ENCODE peak calls at places on chromosomes 16 and 17, in seven cellular contexts. I is transverse colon, G is tibial nerve, D is gastrocnemius medialis, P is sigmoid colon, H is adrenal gland, V is breast epithelium. L is an unnamed sample.

GRCh38 chr16:1193143-1193824 is 31.8 kb downstream of the TPSG1 start:
- DNase-seq in I (peak), G (no peak), D (no peak), P (peak), H (peak), V (no peak), L (no peak)

GRCh38 chr16:89175280-89176146 is 4.0 kb downstream of the CDH15 start:
- DNase-seq in I (no peak), G (no peak), D (no peak), P (no peak), H (no peak), V (no peak), L (no peak)

GRCh38 chr17:40915721-40916256 is 21.7 kb downstream of the KRT23 start:
- DNase-seq in I (no peak), G (no peak), D (no peak), P (no peak), H (no peak), V (no peak), L (no peak)

GRCh38 chr16:13077816-13078215 is 176.4 kb downstream of the SHISA9 start:
- DNase-seq in I (no peak), G (no peak), D (no peak), P (no peak), H (no peak), V (no peak), L (no peak)

GRCh38 chr16:3038256-3038655 is 1.5 kb upstream of the BICDL2 start:
- DNase-seq in I (peak), G (no peak), D (no peak), P (no peak), H (no peak), V (peak), L (no peak)

GRCh38 chr16:4692460-4693295 is 684 bp upstream of the NUDT16L1 start:
- DNase-seq in I (no peak), G (no peak), D (no peak), P (peak), H (no peak), V (no peak), L (no peak)

GRCh38 chr16:73066321-73066926 is 18.5 kb upstream of the ZFHX3 start:
- DNase-seq in I (no peak), G (no peak), D (no peak), P (no peak), H (peak), V (no peak), L (no peak)

GRCh38 chr16:89815639-89816348 is 653 bp downstream of the FANCA start:
- DNase-seq in I (no peak), G (no peak), D (no peak), P (no peak), H (no peak), V (no peak), L (peak)

GRCh38 chr16:35751191-35751941 is 2292.0 kb downstream of the TP53TG3F start:
- DNase-seq in I (no peak), G (no peak), D (no peak), P (peak), H (peak), V (no peak), L (no peak)

GRCh38 chr17:77966476-77966875 is 8.0 kb downstream of the TNRC6C start:
- DNase-seq in I (no peak), G (no peak), D (no peak), P (no peak), H (no peak), V (no peak), L (no peak)

GRCh38 chr17:64017381-64017980 is 3.0 kb downstream of the ICAM2 start:
- DNase-seq in I (no peak), G (no peak), D (no peak), P (no peak), H (no peak), V (no peak), L (peak)

GRCh38 chr17:75776399-75777242 is 8.0 kb upstream of the UNK start:
- DNase-seq in I (no peak), G (no peak), D (no peak), P (peak), H (peak), V (no peak), L (peak)

GRCh38 chr17:42608692-42609181 is 437 bp downstream of the RETREG3 start:
- DNase-seq in I (no peak), G (no peak), D (no peak), P (no peak), H (no peak), V (no peak), L (peak)

GRCh38 chr16:80947708-80948615 is 58.7 kb downstream of the CMC2 start:
- DNase-seq in I (no peak), G (no peak), D (no peak), P (no peak), H (no peak), V (no peak), L (no peak)

GRCh38 chr17:11720816-11721215 is 122.5 kb downstream of the DNAH9 start:
- DNase-seq in I (no peak), G (no peak), D (no peak), P (no peak), H (no peak), V (no peak), L (no peak)

GRCh38 chr16:86834451-86835035 is 256.2 kb downstream of the FOXL1 start:
- DNase-seq in I (no peak), G (no peak), D (no peak), P (peak), H (no peak), V (no peak), L (no peak)

GRCh38 chr16:627458-628239 is 3.1 kb upstream of the WFIKKN1 start:
- DNase-seq in I (no peak), G (no peak), D (no peak), P (peak), H (peak), V (no peak), L (peak)

GRCh38 chr17:45867702-45868101 is 23.0 kb downstream of the SPPL2C start:
- DNase-seq in I (no peak), G (no peak), D (no peak), P (no peak), H (no peak), V (no peak), L (no peak)

GRCh38 chr16:22628994-22629393 is 118.3 kb downstream of the NPIPB5 start:
- DNase-seq in I (no peak), G (no peak), D (no peak), P (no peak), H (no peak), V (no peak), L (no peak)

GRCh38 chr17:78774956-78775571 is 7.0 kb downstream of the CYTH1 start:
- DNase-seq in I (peak), G (peak), D (no peak), P (peak), H (no peak), V (no peak), L (no peak)

GRCh38 chr16:88705746-88706287 is 391 bp downstream of the RNF166 start:
- DNase-seq in I (peak), G (no peak), D (no peak), P (no peak), H (no peak), V (no peak), L (peak)

GRCh38 chr17:82859431-82860403 is 19.9 kb upstream of the ZNF750 start:
- DNase-seq in I (no peak), G (no peak), D (no peak), P (no peak), H (peak), V (no peak), L (peak)

GRCh38 chr17:12664894-12665262 is 812 bp upstream of the MYOCD start:
- DNase-seq in I (no peak), G (no peak), D (no peak), P (no peak), H (no peak), V (no peak), L (no peak)

GRCh38 chr16:23014592-23014991 is 134.7 kb downstream of the USP31 start:
- DNase-seq in I (no peak), G (no peak), D (no peak), P (no peak), H (no peak), V (no peak), L (no peak)

GRCh38 chr16:22968931-22969330 is 155.0 kb downstream of the HS3ST2 start:
- DNase-seq in I (no peak), G (no peak), D (no peak), P (no peak), H (no peak), V (no peak), L (no peak)

GRCh38 chr16:79170565-79171242 is 429.8 kb downstream of the MAF start:
- DNase-seq in I (no peak), G (peak), D (peak), P (no peak), H (no peak), V (no peak), L (no peak)

GRCh38 chr16:79267781-79268180 is 332.8 kb downstream of the MAF start:
- DNase-seq in I (no peak), G (no peak), D (no peak), P (no peak), H (peak), V (no peak), L (no peak)

GRCh38 chr17:859461-860195 is 77.5 kb downstream of the MRM3 start:
- DNase-seq in I (no peak), G (no peak), D (peak), P (peak), H (peak), V (no peak), L (no peak)

GRCh38 chr16:47057631-47057996 is 84.1 kb upstream of the DNAJA2 start:
- DNase-seq in I (no peak), G (no peak), D (no peak), P (peak), H (no peak), V (no peak), L (no peak)

GRCh38 chr17:44217738-44218343 is 1.6 kb downstream of the UBTF start:
- DNase-seq in I (peak), G (no peak), D (no peak), P (no peak), H (no peak), V (no peak), L (no peak)

DNA sequence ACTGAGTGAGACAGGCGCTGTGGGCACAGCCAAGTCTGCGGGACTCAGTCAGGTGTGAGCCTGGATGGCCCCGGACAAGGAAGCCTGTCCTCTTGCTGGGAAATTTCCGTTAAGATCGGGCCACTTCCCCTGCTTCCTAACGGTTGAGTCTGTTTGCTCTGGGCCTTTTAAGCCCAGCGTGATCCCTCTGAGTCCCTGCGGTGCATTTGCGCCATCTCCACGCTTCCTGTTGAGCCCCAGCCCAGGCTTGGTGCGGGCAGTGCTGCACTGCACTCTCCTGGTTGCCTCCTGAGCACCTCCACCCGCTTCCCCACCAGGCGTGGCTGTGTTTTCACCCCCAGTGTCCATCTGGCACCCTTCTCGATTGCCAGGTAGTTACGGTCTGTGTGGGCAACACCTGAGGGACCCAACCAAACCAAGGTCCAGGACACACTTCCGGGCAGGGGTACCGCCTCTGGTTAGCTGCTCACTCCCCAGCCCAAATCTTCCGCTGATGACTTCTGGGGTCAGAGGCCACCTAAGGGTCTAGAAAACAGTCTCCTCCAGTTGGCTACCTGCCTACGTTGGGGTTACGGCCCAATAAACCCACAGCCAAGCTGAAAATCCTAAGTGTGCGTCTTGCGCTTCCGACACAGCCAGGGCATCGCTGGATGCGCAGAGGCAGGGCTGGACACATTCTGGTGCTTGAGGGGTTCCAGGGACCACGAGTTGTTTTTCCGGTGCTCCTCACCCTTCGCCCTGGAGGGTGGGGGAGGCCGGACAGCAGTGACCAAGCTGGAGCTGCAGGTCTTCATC is 1.4 kb upstream of the SLC25A10 start:
- DNase-seq in I (peak), G (no peak), D (no peak), P (no peak), H (no peak), V (no peak), L (no peak)
- TF ChIP-seq POLR2A in I (peak), G (no peak), D (no peak), P (no peak), H (no peak), V (no peak), L (peak)

DNA sequence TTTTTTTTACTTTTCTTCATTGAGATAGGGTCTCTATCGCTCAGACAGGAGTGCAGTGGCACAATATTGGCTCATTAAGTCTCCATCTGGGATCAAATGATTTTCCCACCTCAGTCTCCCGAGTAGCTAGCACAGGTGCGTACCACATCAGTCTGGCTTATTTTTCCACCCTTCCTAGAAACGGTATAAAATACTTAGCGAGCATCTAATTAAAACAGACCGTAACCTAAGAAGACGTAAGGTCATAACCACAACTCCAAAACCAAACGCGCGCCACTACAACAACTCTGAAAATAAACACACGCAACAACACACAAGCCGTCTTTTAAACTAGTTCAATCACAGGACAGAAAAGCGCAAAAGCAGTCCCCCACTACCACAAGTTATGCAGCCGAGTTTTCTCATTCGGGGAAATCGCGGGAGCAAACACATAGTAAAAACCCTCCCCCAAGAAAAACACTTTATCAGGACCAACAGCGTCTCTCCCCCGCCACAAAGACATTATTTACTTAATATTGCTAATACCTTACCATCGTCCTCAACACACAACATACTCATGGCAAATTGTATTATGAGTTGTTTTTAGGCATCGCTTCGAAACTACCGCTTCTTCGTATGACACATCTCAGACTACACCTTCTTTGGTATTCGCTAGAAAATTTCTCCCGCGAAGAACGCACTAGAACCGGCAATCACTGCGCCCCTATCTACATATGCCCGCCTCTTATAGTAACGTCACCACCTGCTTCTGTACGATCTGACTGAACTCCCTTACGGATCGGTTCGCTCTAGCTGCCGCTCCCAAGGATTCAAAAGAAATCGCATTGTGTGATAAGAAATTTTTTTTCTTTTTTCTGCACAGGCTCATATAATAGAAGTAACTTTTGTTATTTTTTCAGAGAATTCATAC is 32.8 kb downstream of the TEX14 start:
- DNase-seq in I (peak), G (peak), D (peak), P (peak), H (peak), V (peak), L (peak)
- TF ChIP-seq POLR2A in I (peak), G (peak), D (peak), P (peak), H (peak), V (peak), L (peak)

DNA sequence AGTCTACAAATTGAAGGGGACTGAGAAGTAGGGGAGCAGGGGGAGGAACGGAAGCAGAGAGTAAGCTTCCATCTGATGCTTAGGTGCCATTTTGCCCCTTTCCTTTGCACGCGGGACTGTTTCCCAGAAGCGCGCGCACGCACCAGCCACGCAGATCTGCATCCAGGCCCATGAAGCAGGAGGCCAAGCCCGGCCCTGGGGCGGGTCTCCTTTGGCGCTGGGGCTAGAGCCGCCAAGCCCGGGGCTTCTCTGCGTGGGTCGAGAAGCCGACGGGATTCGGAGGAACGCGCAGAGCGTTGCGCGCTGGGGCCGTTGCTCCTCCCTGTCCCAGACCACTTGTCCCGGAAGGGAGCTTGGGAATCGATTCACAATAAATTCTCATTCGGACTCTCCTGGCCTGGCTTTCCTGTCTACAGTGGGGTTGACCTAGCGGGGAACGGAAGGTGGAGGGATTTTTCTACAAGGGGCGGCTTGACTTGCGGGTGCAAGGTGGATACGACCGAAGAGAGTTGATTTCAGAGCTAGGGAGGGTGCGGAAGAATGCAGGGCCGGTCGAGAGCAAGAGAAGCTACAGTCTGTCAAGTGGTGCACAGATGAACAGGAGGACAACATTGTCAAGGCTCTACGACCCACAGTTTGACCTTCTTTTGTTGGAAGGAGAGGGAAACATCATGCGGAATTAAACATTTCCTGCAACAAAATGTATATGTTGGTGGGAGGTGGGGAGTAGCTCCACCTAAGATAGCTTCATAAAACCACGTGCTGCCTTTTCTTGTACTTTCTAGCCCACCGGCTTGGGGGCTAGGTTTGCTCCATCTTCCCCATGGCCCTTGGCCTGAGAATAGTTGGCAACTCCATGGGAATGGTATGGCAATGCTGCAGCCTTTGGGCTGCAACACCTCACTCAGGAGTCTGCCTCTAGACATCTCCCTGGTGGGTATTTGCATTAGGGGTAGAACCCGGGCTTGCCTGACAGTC is 4.5 kb downstream of the HOXB9 start:
- DNase-seq in I (no peak), G (no peak), D (no peak), P (no peak), H (no peak), V (no peak), L (no peak)
- TF ChIP-seq POLR2A in I (no peak), G (no peak), D (no peak), P (no peak), H (no peak), V (no peak), L (no peak)

GRCh38 chr16:29943846-29944669 is 17.8 kb upstream of the TMEM219 start:
- DNase-seq in I (peak), G (no peak), D (no peak), P (peak), H (peak), V (no peak), L (no peak)
- TF ChIP-seq POLR2A in I (peak), G (no peak), D (no peak), P (no peak), H (no peak), V (no peak), L (no peak)

L was measured in erythroblast.